ENCODE peak calls at places on chromosomes 7 and 10, in seven cellular contexts. X is CD8-positive, alpha-beta T cell; Z is fibroblast of lung; G is type B pancreatic cell; P is astrocyte of the spinal cord; K is tibial artery; R is HL-60. E is an unnamed sample.

GRCh38 chr7:6162331-6162620 is 110.1 kb downstream of the CYTH3 start:
- DNase-seq in X (no peak), Z (no peak), G (peak), P (no peak), K (peak), R (no peak), E (no peak)

GRCh38 chr7:56175086-56175760 is 59.0 kb upstream of the NUPR2 start:
- DNase-seq in X (no peak), Z (no peak), G (no peak), P (no peak), K (peak), R (no peak), E (no peak)

GRCh38 chr7:141619745-141620144 is 68.5 kb downstream of the AGK start:
- DNase-seq in X (no peak), Z (no peak), G (no peak), P (no peak), K (no peak), R (no peak), E (no peak)

GRCh38 chr7:106064329-106064728 is 47.8 kb downstream of the SYPL1 start:
- DNase-seq in X (no peak), Z (no peak), G (no peak), P (no peak), K (no peak), R (no peak), E (no peak)

GRCh38 chr10:109912335-109913282 is 10.7 kb downstream of the XPNPEP1 start:
- DNase-seq in X (no peak), Z (peak), G (no peak), P (peak), K (no peak), R (no peak), E (no peak)

GRCh38 chr7:156156734-156157408 is 344.6 kb upstream of the SHH start:
- DNase-seq in X (no peak), Z (peak), G (no peak), P (peak), K (no peak), R (no peak), E (peak)

GRCh38 chr10:106360870-106361269 is 803.6 kb downstream of the SORCS1 start:
- DNase-seq in X (no peak), Z (peak), G (no peak), P (peak), K (no peak), R (no peak), E (no peak)

GRCh38 chr7:109844362-109844761 is 1246.6 kb upstream of the LRRN3 start:
- DNase-seq in X (no peak), Z (peak), G (no peak), P (peak), K (no peak), R (no peak), E (no peak)

GRCh38 chr7:128734777-128735342 is 4.3 kb upstream of the CALU start:
- DNase-seq in X (no peak), Z (no peak), G (no peak), P (no peak), K (no peak), R (peak), E (no peak)

GRCh38 chr7:130669051-130669700 is 628 bp upstream of the COPG2 start:
- DNase-seq in X (no peak), Z (no peak), G (no peak), P (no peak), K (no peak), R (peak), E (no peak)

GRCh38 chr10:88385601-88386203 is 197.4 kb downstream of the RNLS start:
- DNase-seq in X (peak), Z (peak), G (no peak), P (no peak), K (no peak), R (peak), E (no peak)

GRCh38 chr10:70678757-70679489 is 6.6 kb downstream of the ADAMTS14 start:
- DNase-seq in X (no peak), Z (no peak), G (no peak), P (no peak), K (no peak), R (no peak), E (no peak)

GRCh38 chr10:71431216-71431944 is 34.7 kb downstream of the CDH23 start:
- DNase-seq in X (no peak), Z (no peak), G (no peak), P (no peak), K (no peak), R (no peak), E (no peak)

GRCh38 chr10:102777696-102778530 is 34.2 kb downstream of the WBP1L start:
- DNase-seq in X (no peak), Z (no peak), G (no peak), P (no peak), K (no peak), R (no peak), E (no peak)

GRCh38 chr7:148727501-148728278 is 29.0 kb downstream of the CUL1 start:
- DNase-seq in X (no peak), Z (no peak), G (no peak), P (no peak), K (no peak), R (no peak), E (no peak)

GRCh38 chr10:7756360-7756992 is 31.3 kb downstream of the KIN start:
- DNase-seq in X (no peak), Z (peak), G (no peak), P (peak), K (no peak), R (peak), E (no peak)

GRCh38 chr7:134710511-134710853 is 63.8 kb downstream of the BPGM start:
- DNase-seq in X (no peak), Z (no peak), G (no peak), P (no peak), K (no peak), R (no peak), E (no peak)

GRCh38 chr10:3197354-3198003 is 24.9 kb upstream of the PITRM1 start:
- DNase-seq in X (peak), Z (peak), G (peak), P (peak), K (peak), R (peak), E (peak)

GRCh38 chr7:28749673-28750072 is 208.5 kb downstream of the TRIL start:
- DNase-seq in X (no peak), Z (no peak), G (no peak), P (no peak), K (no peak), R (no peak), E (no peak)

GRCh38 chr7:136887317-136887716 is 18.9 kb downstream of the CHRM2 start:
- DNase-seq in X (no peak), Z (no peak), G (no peak), P (no peak), K (no peak), R (no peak), E (no peak)

GRCh38 chr10:130652544-130652943 is 516.4 kb downstream of the GLRX3 start:
- DNase-seq in X (no peak), Z (no peak), G (no peak), P (no peak), K (no peak), R (no peak), E (no peak)
- TF ChIP-seq CTCF in X (no peak), Z (no peak), G (no peak), P (no peak), K (no peak), R (no peak), E (no peak)

DNA sequence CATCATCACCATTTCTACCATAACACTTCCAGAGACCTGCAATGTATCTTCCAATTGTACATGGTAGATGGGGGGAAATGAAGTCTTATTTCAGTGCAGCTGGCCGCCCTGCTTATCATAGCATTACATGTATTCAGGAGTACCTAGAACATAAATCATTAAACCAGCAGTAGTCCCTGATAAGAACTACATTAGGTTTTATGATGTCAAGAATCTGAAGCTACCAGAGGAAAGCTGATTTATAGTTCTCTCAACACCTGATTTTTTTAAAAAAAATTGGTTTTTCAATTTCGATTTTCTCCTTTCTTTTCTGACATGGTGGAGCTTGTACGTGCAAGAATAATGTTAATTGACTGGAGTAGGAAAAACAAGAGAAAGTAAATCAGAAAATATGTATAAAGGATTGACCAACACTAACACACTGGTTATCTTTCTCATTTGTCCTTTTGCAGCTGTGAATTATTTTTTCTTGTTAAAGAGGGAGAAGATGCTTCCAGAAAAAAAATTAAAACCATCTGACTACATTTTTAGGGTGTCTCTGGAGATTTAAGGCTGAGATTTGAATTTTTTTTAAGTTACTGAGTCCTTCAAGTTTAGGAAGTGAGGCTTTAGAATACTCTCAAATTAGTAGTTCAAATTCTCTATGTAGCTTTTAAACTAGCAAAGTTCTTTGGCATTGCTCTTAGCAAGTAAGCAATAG is 59.1 kb downstream of the CSTF2T start:
- DNase-seq in X (no peak), Z (no peak), G (no peak), P (no peak), K (no peak), R (no peak), E (no peak)
- TF ChIP-seq CTCF in X (no peak), Z (no peak), G (no peak), P (no peak), K (no peak), R (no peak), E (no peak)

DNA sequence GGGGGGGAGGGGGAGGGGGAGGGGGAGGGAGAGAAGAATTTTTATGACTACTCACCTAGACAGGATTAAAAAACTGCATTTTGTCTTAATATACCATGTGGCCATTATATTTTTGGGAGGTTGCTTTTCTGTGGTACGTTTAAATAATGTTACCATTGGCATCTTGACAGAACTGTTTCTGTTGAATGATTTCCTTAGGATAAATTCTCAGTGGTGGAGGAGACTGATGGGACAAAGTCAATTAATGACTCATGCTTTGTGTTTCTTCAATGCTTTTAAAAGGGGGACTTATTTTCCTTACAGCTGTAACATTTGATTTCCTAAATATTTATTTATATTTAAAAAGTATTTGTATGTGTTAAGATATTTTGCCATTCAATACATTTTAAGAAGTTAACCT is 13.7 kb downstream of the AGR2 start:
- DNase-seq in X (no peak), Z (no peak), G (no peak), P (peak), K (no peak), R (no peak), E (no peak)
- TF ChIP-seq CTCF in X (no peak), Z (no peak), G (no peak), P (no peak), K (no peak), R (no peak), E (no peak)

DNA sequence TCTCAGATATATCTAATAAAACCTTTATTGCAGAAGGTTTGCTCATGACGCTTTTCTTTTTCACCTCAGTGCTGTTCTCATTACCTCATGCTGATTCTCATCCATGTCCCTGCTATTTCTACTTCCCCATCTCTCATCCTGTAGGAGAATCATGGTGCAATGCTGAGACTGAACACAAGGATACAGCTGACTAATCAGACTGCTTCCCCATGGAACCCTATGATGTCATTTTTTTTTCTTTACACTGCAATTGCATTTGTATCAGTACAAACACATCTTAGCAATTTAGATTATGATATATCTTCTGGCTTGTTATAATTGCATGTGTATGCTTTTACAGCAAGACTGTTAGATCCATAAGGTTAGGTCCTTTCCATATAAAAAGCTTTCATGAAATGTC is 93.7 kb downstream of the SEMA3A start:
- DNase-seq in X (no peak), Z (peak), G (no peak), P (peak), K (no peak), R (no peak), E (no peak)
- TF ChIP-seq CTCF in X (no peak), Z (peak), G (peak), P (peak), K (no peak), R (no peak), E (peak)

GRCh38 chr7:26619348-26619747 is 245.0 kb downstream of the SKAP2 start:
- DNase-seq in X (no peak), Z (no peak), G (peak), P (no peak), K (no peak), R (no peak), E (no peak)

GRCh38 chr7:26618898-26619297 is 245.5 kb downstream of the SKAP2 start:
- DNase-seq in X (no peak), Z (no peak), G (peak), P (no peak), K (no peak), R (no peak), E (no peak)

GRCh38 chr7:26617066-26617465 is 247.3 kb downstream of the SKAP2 start:
- DNase-seq in X (no peak), Z (no peak), G (peak), P (no peak), K (no peak), R (no peak), E (no peak)

GRCh38 chr7:26618458-26618857 is 245.9 kb downstream of the SKAP2 start:
- DNase-seq in X (no peak), Z (no peak), G (peak), P (no peak), K (no peak), R (no peak), E (no peak)

GRCh38 chr7:26620352-26620751 is 244.0 kb downstream of the SKAP2 start:
- DNase-seq in X (no peak), Z (no peak), G (peak), P (peak), K (no peak), R (no peak), E (no peak)
- TF ChIP-seq CTCF in X (no peak), Z (no peak), G (no peak), P (no peak), K (no peak), R (no peak), E (no peak)

DNA sequence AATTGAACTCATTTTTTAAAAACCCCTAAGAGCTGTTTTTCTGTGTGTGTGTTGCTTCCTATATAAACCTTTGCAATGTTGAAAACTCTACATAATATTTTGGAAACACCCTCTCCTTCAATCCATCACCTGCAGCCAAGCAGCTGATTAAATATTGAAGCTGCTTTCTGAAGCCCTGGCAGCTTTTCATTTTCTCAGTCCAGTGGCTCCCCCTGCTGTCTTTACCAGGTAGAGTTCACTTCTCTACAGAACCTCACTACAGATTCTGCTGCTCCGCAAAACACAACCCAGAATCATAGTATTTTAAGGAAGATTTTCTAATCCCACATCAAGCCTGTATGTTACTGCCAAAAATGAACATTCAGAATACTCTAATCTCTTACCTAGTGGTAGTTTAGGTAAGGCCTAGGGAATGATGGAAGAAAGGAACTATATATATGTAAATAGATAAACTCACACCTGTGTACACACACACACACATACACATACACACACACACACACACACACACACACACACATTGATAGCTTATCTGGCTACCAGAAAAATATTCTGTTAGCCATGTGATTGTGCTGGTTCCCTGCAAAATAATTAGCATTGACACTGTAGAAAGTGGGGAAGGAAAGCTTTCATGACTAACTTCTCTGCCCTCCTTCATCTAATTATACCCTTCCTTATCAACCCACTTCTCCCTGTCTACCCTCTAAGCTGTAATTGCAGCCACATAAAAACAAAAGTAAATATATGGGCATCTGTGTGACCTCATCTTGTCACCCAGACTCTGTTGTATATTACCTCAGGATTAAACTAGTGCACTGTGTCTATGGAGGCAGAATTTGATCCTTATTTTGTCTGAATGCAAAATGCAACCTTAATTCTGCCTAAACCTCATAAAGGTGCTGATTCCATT is 229.5 kb upstream of the FZD1 start:
- DNase-seq in X (no peak), Z (peak), G (no peak), P (peak), K (peak), R (peak), E (peak)
- TF ChIP-seq CTCF in X (no peak), Z (peak), G (peak), P (peak), K (peak), R (peak), E (peak)

GRCh38 chr10:80472234-80473095 is 18.4 kb downstream of the TSPAN14 start:
- DNase-seq in X (no peak), Z (peak), G (no peak), P (peak), K (no peak), R (no peak), E (no peak)
- TF ChIP-seq CTCF in X (no peak), Z (peak), G (peak), P (no peak), K (no peak), R (no peak), E (no peak)

DNA sequence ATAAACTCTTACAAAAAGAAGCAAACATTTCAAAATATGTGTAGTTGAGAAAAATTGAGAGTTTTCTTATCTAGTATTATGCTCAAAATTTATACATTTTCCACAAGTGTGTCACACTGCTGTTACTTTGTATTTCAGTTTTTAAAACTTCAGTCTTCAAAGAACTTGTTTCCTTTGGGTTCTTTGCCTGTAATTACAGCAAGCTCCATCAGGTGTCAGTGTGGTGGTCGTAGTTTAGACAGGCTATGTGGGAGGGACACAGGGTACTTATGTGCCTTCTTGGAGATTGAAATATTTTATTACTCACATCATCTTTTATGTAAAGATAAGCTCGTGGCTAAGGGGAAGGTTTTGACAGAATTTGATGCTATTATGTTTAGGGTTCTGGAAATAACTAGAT is 360.5 kb downstream of the FGFR2 start:
- DNase-seq in X (no peak), Z (no peak), G (no peak), P (no peak), K (no peak), R (no peak), E (no peak)
- TF ChIP-seq CTCF in X (no peak), Z (no peak), G (peak), P (no peak), K (no peak), R (no peak), E (peak)